ENCODE peak calls at places on chromosomes 16 and 17, in four cellular contexts. M is effector memory CD4-positive, alpha-beta T cell; I is astrocyte; R is OCI-LY7. H is an unnamed sample.

GRCh38 chr17:17445925-17446665 is 30.7 kb upstream of the MED9 start:
- DNase-seq in M (no peak), I (peak; percentile 96), R (no peak), H (peak; percentile 78)

GRCh38 chr16:66070140-66070887 is 296.2 kb upstream of the CDH5 start:
- DNase-seq in M (no peak), I (peak; percentile 57), R (no peak), H (peak; percentile 96)

GRCh38 chr17:55117063-55117611 is 147.6 kb upstream of the HLF start:
- DNase-seq in M (no peak), I (no peak), R (no peak), H (peak; percentile 46)

GRCh38 chr17:56031636-56032035 is 121.6 kb upstream of the ANKFN1 start:
- DNase-seq in M (no peak), I (no peak), R (no peak), H (no peak)

GRCh38 chr17:75983501-75984181 is 4.6 kb downstream of the TEN1 start:
- DNase-seq in M (no peak), I (peak; percentile 57), R (no peak), H (no peak)

GRCh38 chr16:50534556-50534955 is 13.6 kb upstream of the NKD1 start:
- DNase-seq in M (no peak), I (no peak), R (no peak), H (no peak)

GRCh38 chr17:76145231-76146052 is 4.4 kb upstream of the FOXJ1 start:
- DNase-seq in M (peak; percentile 24), I (no peak), R (peak; percentile 80), H (no peak)

GRCh38 chr16:12613131-12613991 is 190.3 kb downstream of the CPPED1 start:
- DNase-seq in M (no peak), I (peak; percentile 68), R (no peak), H (no peak)

GRCh38 chr16:68508641-68509240 is 30.4 kb upstream of the ZFP90 start:
- DNase-seq in M (no peak), I (no peak), R (no peak), H (no peak)

GRCh38 chr17:15457723-15458094 is 9.7 kb downstream of the CDRT4 start:
- DNase-seq in M (no peak), I (no peak), R (no peak), H (no peak)

GRCh38 chr16:8801686-8802085 is 4.0 kb downstream of the PMM2 start:
- DNase-seq in M (no peak), I (no peak), R (no peak), H (no peak)

DNA sequence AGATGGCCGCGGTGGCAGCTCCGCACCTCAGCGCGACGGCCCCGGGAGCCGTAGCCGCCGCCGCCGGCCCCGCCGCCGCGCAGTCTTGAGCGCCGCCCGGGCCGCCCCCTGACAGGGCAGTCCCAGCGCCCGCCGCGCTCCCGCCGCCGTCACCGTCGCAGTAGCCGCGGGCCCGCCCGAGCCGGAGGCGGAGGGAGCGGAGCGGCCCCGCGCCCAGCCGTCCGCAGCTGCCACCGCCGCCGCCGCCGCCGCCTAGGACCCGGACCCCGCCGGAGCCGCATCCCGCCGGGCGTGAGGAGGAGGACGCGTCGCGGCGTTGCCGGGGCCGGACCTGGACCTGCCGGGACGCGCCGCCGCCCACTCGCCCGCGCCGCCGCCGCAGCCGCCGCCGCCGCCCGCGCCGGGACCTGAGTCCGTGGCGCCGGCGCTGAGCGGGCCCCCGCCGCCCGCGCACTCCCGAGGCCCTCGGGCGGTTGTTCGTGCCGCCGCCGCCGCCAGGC is 263 bp downstream of the TNRC6C start:
- DNase-seq in M (no peak), I (no peak), R (peak; percentile 42), H (no peak)
- H3K4me3 ChIP-seq in M (no peak overlapping the region), I (peak overlapping the region; percentile 67), R (peak overlapping the region; percentile 85), H (peak overlapping the region; percentile 73)

DNA sequence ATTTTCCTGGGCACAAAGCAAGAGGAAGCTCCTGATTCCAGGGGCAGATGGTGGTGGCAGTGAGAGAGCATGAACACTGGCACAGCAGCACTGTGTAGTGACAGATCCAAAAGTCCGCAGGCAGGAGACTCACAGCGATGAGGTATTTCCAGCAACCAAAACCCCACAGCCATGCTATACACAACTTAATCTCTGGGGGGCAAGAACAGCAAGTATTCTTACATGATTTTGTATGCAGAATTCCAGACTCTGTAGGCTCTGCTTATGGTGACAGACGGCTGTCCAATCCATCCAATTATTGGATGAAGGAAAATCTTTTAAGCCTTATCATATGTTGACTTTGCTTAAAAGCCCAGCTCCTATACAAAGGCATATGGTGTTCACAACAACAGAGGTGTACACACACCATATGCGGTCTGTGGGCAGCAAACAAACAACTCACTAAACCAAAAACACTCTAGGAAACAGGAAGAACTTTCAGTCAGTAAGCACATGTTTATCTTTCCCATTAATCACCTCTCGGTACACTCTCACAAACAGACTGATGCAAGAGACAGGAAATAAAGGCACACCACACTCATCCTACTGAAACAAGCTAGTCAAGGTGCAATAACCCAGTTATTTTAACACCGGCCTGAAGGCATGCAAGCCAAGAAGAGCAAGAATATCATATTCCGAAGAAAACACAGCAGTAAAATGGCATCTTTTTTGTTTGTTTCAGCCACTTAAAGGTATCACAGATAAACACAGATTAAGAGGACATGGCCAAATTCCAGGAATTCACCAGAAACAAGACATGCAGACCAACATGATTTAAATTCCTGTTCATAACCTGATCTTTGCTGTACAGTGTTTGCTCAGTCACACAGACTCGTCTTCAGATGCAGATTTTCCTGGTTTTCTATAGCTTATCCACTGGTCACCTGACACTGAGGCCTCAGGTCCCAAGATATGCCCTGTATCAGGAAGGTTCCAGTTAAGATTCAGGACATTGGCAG is 47.8 kb downstream of the ERN1 start:
- DNase-seq in M (peak; percentile 41), I (peak; percentile 48), R (peak; percentile 78), H (peak; percentile 59)
- H3K4me3 ChIP-seq in M (peak overlapping the region; percentile 1), I (no peak overlapping the region), R (peak overlapping the region; percentile 15), H (no peak overlapping the region)

DNA sequence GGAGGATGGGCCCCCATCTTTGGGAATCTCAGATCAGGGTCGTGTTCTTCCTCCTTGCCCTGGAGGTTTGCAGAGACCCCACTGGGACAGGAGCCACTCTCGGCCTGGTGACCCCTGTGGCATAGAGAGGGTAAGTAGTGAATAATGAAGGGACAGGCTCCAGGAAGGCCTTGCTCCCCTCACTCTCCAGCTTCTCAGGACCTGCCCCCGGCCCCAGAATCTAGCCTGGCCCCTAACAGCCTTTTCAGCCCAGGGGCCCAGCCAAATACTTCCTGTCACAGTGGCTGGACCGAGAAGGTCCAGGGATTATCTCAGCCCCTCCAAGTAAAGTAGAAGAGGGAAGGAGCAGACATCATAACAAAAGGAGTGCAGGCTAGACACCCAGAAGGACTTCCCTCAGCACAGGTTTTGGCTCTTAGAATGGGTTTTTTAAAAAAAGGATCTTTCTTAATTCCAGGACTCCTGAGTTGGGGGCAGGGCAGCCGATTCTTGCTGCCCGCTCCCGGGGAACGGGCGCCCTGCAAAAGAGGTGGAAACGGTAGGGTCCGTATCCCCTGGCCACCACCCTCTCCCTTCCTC is 637 bp upstream of the NXPH3 start:
- DNase-seq in M (no peak), I (no peak), R (no peak), H (no peak)
- H3K4me3 ChIP-seq in M (no peak overlapping the region), I (no peak overlapping the region), R (peak overlapping the region; percentile 31), H (no peak overlapping the region)

GRCh38 chr16:28880955-28881354 is 2.7 kb downstream of the ATP2A1 start:
- DNase-seq in M (no peak), I (no peak), R (no peak), H (no peak)

GRCh38 chr16:28882476-28883180 is 4.3 kb downstream of the ATP2A1 start:
- DNase-seq in M (no peak), I (no peak), R (no peak), H (peak; percentile 20)

GRCh38 chr16:28879261-28879840 is 1.1 kb downstream of the ATP2A1 start:
- DNase-seq in M (no peak), I (no peak), R (no peak), H (no peak)

GRCh38 chr16:28879841-28880588 is 1.7 kb downstream of the ATP2A1 start:
- DNase-seq in M (peak; percentile 77), I (peak; percentile 51), R (peak; percentile 93), H (peak; percentile 79)

DNA sequence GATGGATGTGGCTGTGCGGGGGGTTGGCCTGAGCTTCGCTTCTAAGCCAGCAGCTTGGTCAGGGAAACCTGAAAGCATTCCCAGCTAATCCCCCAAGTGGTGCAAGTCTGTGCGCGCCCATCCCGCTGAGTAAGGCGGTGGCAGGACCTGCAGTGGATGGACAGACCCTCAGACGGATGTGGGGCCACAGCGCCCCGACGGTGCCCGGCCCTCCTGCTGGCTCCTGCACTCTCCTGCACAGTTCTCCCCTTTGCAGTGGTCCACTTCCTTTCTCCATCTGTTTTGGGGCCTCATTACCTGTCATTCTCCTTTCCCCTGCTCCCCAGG is 2.3 kb downstream of the ATP2A1 start:
- DNase-seq in M (no peak), I (no peak), R (no peak), H (no peak)
- H3K4me3 ChIP-seq in M (peak overlapping the region; percentile 81), I (no peak overlapping the region), R (no peak overlapping the region), H (no peak overlapping the region)

DNA sequence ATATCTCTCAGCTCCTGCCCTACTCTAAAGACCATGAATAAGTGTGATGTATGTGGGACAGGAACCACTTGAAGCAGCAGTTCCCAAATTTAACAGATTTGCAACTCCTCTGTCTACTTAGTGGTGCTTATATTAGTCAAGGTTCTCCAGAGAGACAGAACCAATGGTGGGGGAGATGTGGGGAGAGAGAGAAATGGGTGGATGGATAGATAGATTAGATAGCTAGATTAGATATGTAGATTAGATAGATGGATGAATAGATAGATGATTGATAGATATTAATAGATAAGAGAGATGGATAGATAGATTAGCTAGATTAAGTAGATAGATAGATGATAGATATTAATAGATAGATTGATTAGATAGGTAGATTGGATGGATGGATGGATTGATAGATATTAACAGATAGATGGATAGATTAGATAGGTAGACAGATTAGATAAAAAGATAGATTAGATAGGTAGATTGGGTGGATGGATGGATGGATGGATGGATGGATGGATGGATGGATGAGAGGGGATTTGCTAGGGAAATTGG is 154.0 kb upstream of the NOL11 start:
- DNase-seq in M (no peak), I (no peak), R (no peak), H (no peak)
- H3K4me3 ChIP-seq in M (no peak overlapping the region), I (no peak overlapping the region), R (no peak overlapping the region), H (no peak overlapping the region)

GRCh38 chr16:31853300-31853699 is 20.3 kb upstream of the ZNF267 start:
- DNase-seq in M (no peak), I (no peak), R (no peak), H (no peak)
- H3K4me3 ChIP-seq in M (no peak overlapping the region), I (no peak overlapping the region), R (no peak overlapping the region), H (no peak overlapping the region)

H was measured in fibroblast of lung.